ENCODE peak calls at places on chromosomes 5 and 9, in six cellular contexts. S is heart right ventricle, G is GM12865, A is Calu3, Y is IMR-90, L is nephron progenitor cell. J is an unnamed sample.

GRCh38 chr5:173780356-173781234 is 107.6 kb upstream of the CPEB4 start:
- DNase-seq in S (no peak), G (no peak), A (no peak), Y (no peak), L (no peak), J (no peak)

GRCh38 chr5:119470851-119471451 is 18.7 kb downstream of the HSD17B4 start:
- DNase-seq in S (no peak), G (peak), A (peak), Y (peak), L (peak), J (no peak)

GRCh38 chr5:13601152-13601551 is 343.3 kb downstream of the DNAH5 start:
- DNase-seq in S (no peak), G (no peak), A (no peak), Y (peak), L (no peak), J (no peak)

GRCh38 chr5:17216176-17216973 is 1.1 kb upstream of the BASP1 start:
- DNase-seq in S (peak), G (peak), A (peak), Y (peak), L (peak), J (peak)

GRCh38 chr5:173954671-173955605 is 34.0 kb upstream of the C5orf47 start:
- DNase-seq in S (no peak), G (no peak), A (peak), Y (peak), L (no peak), J (no peak)

GRCh38 chr5:102905052-102905451 is 149.9 kb downstream of the PAM start:
- DNase-seq in S (no peak), G (no peak), A (no peak), Y (no peak), L (no peak), J (no peak)

GRCh38 chr5:72209515-72210115 is 102.3 kb downstream of the MAP1B start:
- DNase-seq in S (no peak), G (no peak), A (no peak), Y (no peak), L (no peak), J (no peak)

GRCh38 chr5:58921106-58921505 is 338.2 kb downstream of the RAB3C start:
- DNase-seq in S (no peak), G (no peak), A (no peak), Y (no peak), L (no peak), J (no peak)

GRCh38 chr9:22217254-22217653 is 208.1 kb upstream of the CDKN2B start:
- DNase-seq in S (no peak), G (no peak), A (no peak), Y (no peak), L (no peak), J (no peak)

GRCh38 chr5:39092581-39093350 is 18.6 kb upstream of the RICTOR start:
- DNase-seq in S (no peak), G (no peak), A (no peak), Y (peak), L (no peak), J (no peak)

GRCh38 chr5:158174918-158175663 is 316.1 kb upstream of the CLINT1 start:
- DNase-seq in S (peak), G (peak), A (peak), Y (peak), L (peak), J (peak)

GRCh38 chr5:41193462-41194166 is 19.7 kb downstream of the C6 start:
- DNase-seq in S (peak), G (no peak), A (peak), Y (peak), L (no peak), J (no peak)

GRCh38 chr5:126002222-126002897 is 420.8 kb upstream of the GRAMD2B start:
- DNase-seq in S (peak), G (no peak), A (no peak), Y (peak), L (no peak), J (no peak)

GRCh38 chr5:159304961-159305595 is 25.2 kb downstream of the IL12B start:
- DNase-seq in S (no peak), G (no peak), A (no peak), Y (peak), L (no peak), J (no peak)

GRCh38 chr5:107615173-107615856 is 55.4 kb downstream of the EFNA5 start:
- DNase-seq in S (no peak), G (no peak), A (no peak), Y (no peak), L (no peak), J (no peak)

GRCh38 chr5:122844136-122844915 is 1.1 kb upstream of the SNX24 start:
- DNase-seq in S (no peak), G (peak), A (no peak), Y (no peak), L (no peak), J (no peak)

GRCh38 chr5:150017606-150018005 is 17.1 kb downstream of the HMGXB3 start:
- DNase-seq in S (no peak), G (no peak), A (no peak), Y (peak), L (no peak), J (no peak)

GRCh38 chr5:2272039-2272438 is 389.3 kb upstream of the IRX4 start:
- DNase-seq in S (no peak), G (no peak), A (no peak), Y (no peak), L (no peak), J (no peak)

GRCh38 chr5:131357739-131358561 is 94.1 kb downstream of the CDC42SE2 start:
- DNase-seq in S (no peak), G (peak), A (no peak), Y (no peak), L (no peak), J (no peak)

GRCh38 chr9:113310538-113310937 is 7.4 kb upstream of the RNF183 start:
- DNase-seq in S (peak), G (no peak), A (no peak), Y (no peak), L (no peak), J (no peak)

GRCh38 chr9:97387936-97388684 is 23.8 kb upstream of the TDRD7 start:
- DNase-seq in S (no peak), G (no peak), A (no peak), Y (no peak), L (no peak), J (no peak)

GRCh38 chr5:154288145-154288544 is 97.6 kb downstream of the GALNT10 start:
- DNase-seq in S (no peak), G (no peak), A (peak), Y (peak), L (no peak), J (peak)

GRCh38 chr5:144121577-144121976 is 48.9 kb downstream of the YIPF5 start:
- DNase-seq in S (no peak), G (no peak), A (no peak), Y (peak), L (no peak), J (no peak)

GRCh38 chr5:86929123-86929766 is 311.5 kb downstream of the COX7C start:
- DNase-seq in S (no peak), G (no peak), A (no peak), Y (no peak), L (no peak), J (no peak)

GRCh38 chr5:16666861-16667481 is 50.2 kb upstream of the RETREG1 start:
- DNase-seq in S (peak), G (no peak), A (no peak), Y (peak), L (no peak), J (no peak)

GRCh38 chr9:130445268-130445983 is 665 bp downstream of the ASS1 start:
- DNase-seq in S (peak), G (no peak), A (peak), Y (no peak), L (no peak), J (no peak)

GRCh38 chr9:33041459-33042188 is 16.6 kb downstream of the DNAJA1 start:
- DNase-seq in S (no peak), G (no peak), A (no peak), Y (no peak), L (no peak), J (no peak)

GRCh38 chr5:73867344-73868335 is 241.6 kb downstream of the ARHGEF28 start:
- DNase-seq in S (no peak), G (no peak), A (no peak), Y (peak), L (no peak), J (no peak)

GRCh38 chr5:110088676-110089436 is 399.1 kb downstream of the MAN2A1 start:
- DNase-seq in S (no peak), G (no peak), A (no peak), Y (no peak), L (no peak), J (no peak)

GRCh38 chr5:148336704-148337435 is 1.5 kb downstream of the SPINK9 start:
- DNase-seq in S (no peak), G (peak), A (peak), Y (no peak), L (no peak), J (no peak)

GRCh38 chr5:173849908-173850307 is 38.2 kb upstream of the CPEB4 start:
- DNase-seq in S (no peak), G (no peak), A (no peak), Y (no peak), L (no peak), J (no peak)

GRCh38 chr9:38062106-38062497 is 6.9 kb downstream of the SHB start:
- DNase-seq in S (no peak), G (no peak), A (no peak), Y (no peak), L (no peak), J (no peak)

GRCh38 chr9:126794441-126794840 is 10.4 kb upstream of the ZBTB43 start:
- DNase-seq in S (no peak), G (no peak), A (no peak), Y (no peak), L (no peak), J (peak)
- TF ChIP-seq CTCF in S (no peak), G (no peak), A (no peak), Y (no peak), L (no peak), J (no peak)

DNA sequence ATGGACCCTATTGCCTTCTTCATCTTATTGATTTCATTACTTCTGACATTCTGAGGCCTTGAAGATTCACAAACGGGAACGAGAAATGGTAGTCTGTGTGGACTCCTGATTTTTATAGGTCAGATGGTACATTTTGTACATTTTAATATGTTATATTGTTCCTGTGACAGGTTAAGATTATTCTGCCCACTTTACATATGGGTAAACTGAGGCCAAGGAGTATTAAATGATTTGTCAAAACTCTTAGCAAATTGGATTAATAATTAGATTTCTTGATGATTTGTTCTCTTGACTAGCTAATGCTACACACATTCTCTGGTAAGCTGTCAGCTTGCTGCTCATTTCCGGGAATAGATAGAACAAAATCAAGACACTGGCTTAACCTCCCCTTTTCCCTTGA is 1.9 kb downstream of the FAM53C start:
- DNase-seq in S (no peak), G (no peak), A (no peak), Y (no peak), L (no peak), J (no peak)
- TF ChIP-seq CTCF in S (no peak), G (no peak), A (no peak), Y (no peak), L (no peak), J (no peak)

GRCh38 chr5:116806879-116807278 is 232.3 kb upstream of the SEMA6A start:
- DNase-seq in S (no peak), G (no peak), A (no peak), Y (no peak), L (no peak), J (no peak)
- TF ChIP-seq CTCF in S (no peak), G (no peak), A (no peak), Y (no peak), L (no peak), J (no peak)

DNA sequence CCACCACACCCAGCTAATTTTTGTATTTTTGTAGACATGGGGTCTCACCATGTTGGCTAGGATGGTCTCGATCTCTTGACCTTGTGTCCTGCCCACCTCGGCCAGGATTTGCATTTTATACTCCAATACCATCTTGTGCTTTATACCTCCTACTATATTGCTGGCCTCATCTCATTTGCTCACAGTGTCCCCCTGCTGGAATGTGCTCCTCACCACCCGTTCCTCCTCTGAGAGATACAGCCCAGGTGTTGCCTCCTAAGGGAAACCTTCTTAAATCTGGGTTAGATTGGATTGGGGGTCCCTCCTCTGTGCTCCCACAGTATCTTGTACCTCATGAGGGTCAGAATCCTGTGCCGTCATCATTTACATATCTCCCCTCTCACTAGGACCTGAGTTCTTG is 131.7 kb downstream of the PAPPA start:
- DNase-seq in S (no peak), G (no peak), A (no peak), Y (no peak), L (no peak), J (no peak)
- TF ChIP-seq CTCF in S (no peak), G (no peak), A (no peak), Y (no peak), L (peak), J (peak)

GRCh38 chr5:55456216-55456895 is 78.4 kb downstream of the PLPP1 start:
- DNase-seq in S (no peak), G (no peak), A (no peak), Y (peak), L (no peak), J (no peak)
- TF ChIP-seq CTCF in S (no peak), G (no peak), A (no peak), Y (no peak), L (no peak), J (no peak)

GRCh38 chr5:75168026-75168750 is 68.5 kb downstream of the ANKRD31 start:
- DNase-seq in S (no peak), G (no peak), A (no peak), Y (no peak), L (no peak), J (no peak)

DNA sequence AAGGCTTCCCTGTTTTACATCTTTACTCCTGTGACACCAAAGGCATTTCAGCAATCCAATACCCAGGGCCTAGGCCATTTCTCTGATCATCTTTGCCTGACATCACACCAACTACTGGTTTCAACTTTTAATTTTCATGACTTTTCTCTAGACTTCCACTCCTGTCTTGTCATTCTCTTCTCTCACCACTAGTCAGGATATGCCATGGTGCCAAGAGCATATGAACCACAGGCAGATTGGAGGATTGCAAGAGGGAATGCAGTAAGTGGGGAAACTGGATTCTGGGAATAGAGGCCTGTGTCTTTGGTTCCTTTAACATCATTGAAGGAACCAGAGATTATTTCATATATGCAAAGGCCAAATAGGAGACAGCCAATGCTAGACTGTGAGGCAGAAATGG is 69.3 kb downstream of the ANKRD31 start:
- DNase-seq in S (no peak), G (peak), A (no peak), Y (no peak), L (no peak), J (no peak)
- TF ChIP-seq CTCF in S (no peak), G (no peak), A (peak), Y (peak), L (no peak), J (no peak)

GRCh38 chr9:15509931-15510788 is 610 bp downstream of the PSIP1 start:
- DNase-seq in S (peak), G (peak), A (peak), Y (no peak), L (no peak), J (no peak)

GRCh38 chr9:15510789-15511575 is at the start of gene PSIP1:
- DNase-seq in S (peak), G (peak), A (peak), Y (peak), L (peak), J (peak)

GRCh38 chr9:15512204-15512603 is 1.4 kb upstream of the PSIP1 start:
- DNase-seq in S (no peak), G (peak), A (no peak), Y (no peak), L (no peak), J (no peak)

GRCh38 chr9:15512889-15513288 is 2.1 kb upstream of the PSIP1 start:
- DNase-seq in S (no peak), G (no peak), A (no peak), Y (no peak), L (no peak), J (no peak)

GRCh38 chr9:15513335-15513734 is 2.6 kb upstream of the PSIP1 start:
- DNase-seq in S (no peak), G (peak), A (peak), Y (no peak), L (no peak), J (no peak)
- TF ChIP-seq CTCF in S (no peak), G (peak), A (no peak), Y (peak), L (no peak), J (peak)